ENCODE peak calls at places on chromosomes 13 and 19, in ten cellular contexts. K is IMR-90, S is transverse colon, G is thoracic aorta, W is ascending aorta, X is tibial artery, I is heart right ventricle, F is heart left ventricle, E is PC-9, A is right lobe of liver. Y is an unnamed sample.

GRCh38 chr13:78603240-78603947 is at the start of gene POU4F1:
- DNase-seq in G (no peak), F (no peak), W (no peak), E (no peak), X (no peak), I (peak; percentile 33), K (peak; percentile 11), A (no peak), S (peak; percentile 69), Y (no peak)

GRCh38 chr19:2320939-2321338 is 7.4 kb downstream of the LSM7 start:
- DNase-seq in K (no peak), A (no peak), G (no peak), F (no peak), I (no peak), E (no peak), S (no peak), X (no peak), W (no peak), Y (no peak)

GRCh38 chr19:13417054-13417453 is 89.2 kb downstream of the CACNA1A start:
- DNase-seq in K (no peak), S (no peak), W (no peak), I (peak; percentile 34), A (no peak), G (no peak), E (no peak), X (no peak), F (peak; percentile 8), Y (no peak)

GRCh38 chr13:62875118-62875640 is 1459.5 kb upstream of the PCDH20 start:
- DNase-seq in S (no peak), G (no peak), I (no peak), X (no peak), W (no peak), E (no peak), F (no peak), K (no peak), A (no peak), Y (no peak)

GRCh38 chr19:31349160-31349881 is at the start of gene TSHZ3:
- DNase-seq in W (peak; percentile 85), K (peak; percentile 87), X (peak; percentile 90), G (no peak), I (peak; percentile 82), F (peak; percentile 81), E (no peak), S (peak; percentile 72), A (peak; percentile 69), Y (no peak)

GRCh38 chr13:101917833-101918755 is 465.6 kb downstream of the ITGBL1 start:
- DNase-seq in K (no peak), I (no peak), W (no peak), S (no peak), G (no peak), X (no peak), A (no peak), E (no peak), F (no peak), Y (no peak)

GRCh38 chr13:77574076-77574475 is 38.6 kb downstream of the SCEL start:
- DNase-seq in K (no peak), W (no peak), X (no peak), E (no peak), F (no peak), S (no peak), G (no peak), A (no peak), I (no peak), Y (no peak)

GRCh38 chr13:33235078-33235477 is 50.5 kb downstream of the STARD13 start:
- DNase-seq in E (no peak), W (no peak), K (peak; percentile 76), A (no peak), F (no peak), I (no peak), G (no peak), S (no peak), X (no peak), Y (no peak)

GRCh38 chr13:25171517-25172302 is at the start of gene AMER2:
- DNase-seq in F (no peak), W (no peak), E (no peak), A (no peak), K (no peak), I (peak; percentile 22), X (no peak), G (no peak), S (peak; percentile 11), Y (no peak)

GRCh38 chr13:26557393-26558073 is at the start of gene WASF3:
- DNase-seq in F (peak; percentile 95), A (peak; percentile 95), S (peak; percentile 86), K (peak; percentile 90), I (peak; percentile 95), E (peak; percentile 67), G (peak; percentile 57), W (peak; percentile 94), X (peak; percentile 96), Y (peak; percentile 97)

GRCh38 chr13:96034662-96035061 is 18.5 kb downstream of the UGGT2 start:
- DNase-seq in E (no peak), W (no peak), S (no peak), F (no peak), A (no peak), K (no peak), I (no peak), G (no peak), X (no peak), Y (no peak)

DNA sequence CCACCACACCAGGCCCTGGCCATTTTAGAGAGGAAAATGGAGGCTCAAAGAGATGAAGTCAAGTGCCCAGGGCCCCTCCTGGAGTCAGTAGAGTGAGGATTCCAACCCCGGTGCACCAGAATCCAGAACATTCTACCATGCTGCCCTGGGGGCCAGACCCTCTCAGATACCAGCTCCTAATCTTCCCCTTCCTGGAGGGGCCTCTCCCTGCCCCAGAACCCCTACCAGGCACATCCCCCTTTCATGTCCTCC is 11.1 kb downstream of the CAPN12 start:
- DNase-seq in K (no peak), F (no peak), S (no peak), E (no peak), A (no peak), W (peak; percentile 65), I (no peak), X (no peak), G (no peak), Y (no peak)
- TF ChIP-seq CTCF in K (no peak), F (no peak), S (no peak), E (no peak), A (no peak), W (no peak), I (no peak), X (no peak), G (no peak), Y (no peak)

DNA sequence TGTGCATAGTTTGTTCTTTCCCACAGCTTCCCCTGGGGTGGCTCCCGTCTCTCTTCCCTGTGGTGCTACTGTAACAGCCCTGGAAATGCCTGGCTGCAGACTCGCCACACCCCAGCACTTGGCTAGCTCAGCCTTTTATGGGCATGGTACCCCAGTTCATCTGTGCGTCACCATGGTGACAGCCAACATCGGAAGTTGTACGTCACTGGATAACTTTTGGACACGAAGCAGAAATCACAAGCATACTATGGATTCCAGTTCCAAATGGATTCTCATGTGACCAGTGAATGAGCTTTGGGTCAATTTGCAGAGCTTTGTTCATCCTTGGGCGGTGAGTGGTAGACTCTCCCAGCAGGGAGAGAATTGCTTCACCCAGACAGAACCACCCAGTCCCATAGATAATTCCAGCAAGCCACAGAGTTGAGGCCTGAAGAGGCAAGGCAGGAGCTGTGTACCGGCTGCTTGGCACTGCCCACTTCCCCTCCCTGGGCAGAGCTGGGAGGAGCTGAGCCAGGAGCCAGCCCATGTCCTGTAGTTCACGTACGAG is 54.4 kb downstream of the COL4A2 start:
- DNase-seq in A (no peak), G (peak; percentile 35), W (peak; percentile 97), S (peak; percentile 50), E (no peak), X (peak; percentile 92), F (peak; percentile 79), K (peak; percentile 88), I (peak; percentile 67), Y (peak; percentile 85)
- H3K4me1 ChIP-seq in A (no peaks in the 10 kb centered on the region), G (peaks cover 83% of the 10 kb centered on the region), W (peaks cover 49% of the 10 kb centered on the region), S (peaks cover 31% of the 10 kb centered on the region), E (no peaks in the 10 kb centered on the region), X (peaks cover 56% of the 10 kb centered on the region), F (peaks cover 29% of the 10 kb centered on the region), K (peaks cover 14% of the 10 kb centered on the region), I (peaks cover 61% of the 10 kb centered on the region), Y (peaks cover 14% of the 10 kb centered on the region)

GRCh38 chr19:42424345-42424707 is 2.9 kb downstream of the LIPE start:
- DNase-seq in A (no peak), W (peak; percentile 56), G (no peak), F (no peak), E (no peak), K (no peak), S (no peak), X (no peak), I (no peak), Y (no peak)
- H3K4me3 ChIP-seq in A (no peak overlapping the region), W (no peak overlapping the region), G (peak overlapping the region; percentile 85), F (peak overlapping the region; percentile 83), E (no peak overlapping the region), K (peak overlapping the region; percentile 64), S (no peak overlapping the region), X (peak overlapping the region; percentile 40), I (peak overlapping the region; percentile 83), Y (peak overlapping the region; percentile 57)

GRCh38 chr19:8319807-8320520 is 1.2 kb downstream of the NDUFA7 start:
- DNase-seq in F (no peak), W (no peak), S (no peak), I (no peak), A (no peak), X (no peak), K (no peak), E (no peak), G (no peak), Y (no peak)

GRCh38 chr19:8320564-8321066 is 560 bp downstream of the NDUFA7 start:
- DNase-seq in K (no peak), E (no peak), G (no peak), X (no peak), A (no peak), S (no peak), F (no peak), W (no peak), I (no peak), Y (no peak)

GRCh38 chr19:8321760-8322637 is 703 bp downstream of the RPS28 start:
- DNase-seq in K (no peak), G (no peak), E (no peak), A (no peak), X (no peak), S (no peak), F (no peak), I (no peak), W (no peak), Y (no peak)

GRCh38 chr19:8322638-8322997 is 1.3 kb downstream of the RPS28 start:
- DNase-seq in I (no peak), W (no peak), X (no peak), A (no peak), F (no peak), G (no peak), K (no peak), S (no peak), E (no peak), Y (no peak)

DNA sequence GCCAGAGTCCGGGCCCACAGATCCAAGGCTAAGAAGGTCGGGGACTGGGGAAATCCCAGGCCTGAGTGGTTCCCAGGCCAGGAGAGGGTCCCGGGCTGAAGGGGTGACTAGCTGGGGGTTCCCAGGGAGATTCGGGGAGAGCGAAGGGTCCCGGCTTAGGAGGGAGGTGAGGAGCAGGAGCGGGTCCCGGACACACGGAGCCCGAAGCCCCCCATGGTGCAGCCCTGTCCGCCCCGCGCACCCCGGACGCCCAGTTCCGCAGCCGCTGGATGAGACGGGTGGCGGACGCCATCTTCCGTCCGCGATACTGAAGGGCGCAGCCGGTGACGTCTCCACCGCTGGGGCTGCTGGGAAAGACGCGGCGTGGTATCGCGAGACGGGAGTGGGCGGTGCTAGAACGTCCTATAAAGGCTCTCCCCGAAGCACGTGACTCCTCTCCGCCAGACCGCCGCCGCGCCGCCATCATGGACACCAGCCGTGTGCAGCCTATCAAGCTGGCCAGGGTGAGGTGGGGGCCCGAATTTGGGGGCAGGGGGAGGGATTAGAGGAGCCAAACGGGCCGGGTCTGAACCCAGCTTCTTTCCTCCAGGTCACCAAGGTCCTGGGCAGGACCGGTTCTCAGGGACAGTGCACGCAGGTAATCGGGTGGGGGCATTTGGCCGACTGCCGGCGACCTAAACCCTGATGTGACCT is at the start of the genes NDUFA7 and RPS28:
- DNase-seq in I (peak; percentile 98), E (peak; percentile 95), A (peak; percentile 96), K (peak; percentile 94), F (peak; percentile 96), S (peak; percentile 98), W (peak; percentile 98), G (peak; percentile 80), X (peak; percentile 98), Y (peak; percentile 99)
- TF ChIP-seq CTCF in I (peak; percentile 15), E (peak; percentile 40), A (peak; percentile 24), K (peak; percentile 36), F (peak; percentile 49), S (no peak), W (peak; percentile 31), G (no peak), X (peak; percentile 20), Y (no peak)

Y was measured in suprapubic skin.